ENCODE peak calls at places on chromosome 1, in nine cellular contexts. One of them, this sample, is unnamed. For H3K4me1, the result is how much of the 10 kb centered on the place peaks cover.

GRCh38 chr1:198003468-198003867 is 86.3 kb downstream of the LHX9 start:
- DNase-seq in thyroid gland: no peak
- DNase-seq in psoas muscle: no peak
- DNase-seq in heart left ventricle: no peak
- DNase-seq in cardiac muscle cell: no peak
- DNase-seq in A549: no peak
- DNase-seq in left ventricle myocardium inferior: no peak
- DNase-seq in fibroblast of lung: no peak
- DNase-seq in thoracic aorta: no peak
- DNase-seq in this sample: no peak

GRCh38 chr1:193115629-193116227 is 6.1 kb upstream of the CDC73 start:
- DNase-seq in thyroid gland: peak
- DNase-seq in psoas muscle: no peak
- DNase-seq in heart left ventricle: no peak
- DNase-seq in cardiac muscle cell: peak
- DNase-seq in A549: peak
- DNase-seq in left ventricle myocardium inferior: no peak
- DNase-seq in fibroblast of lung: peak
- DNase-seq in thoracic aorta: no peak
- DNase-seq in this sample: no peak

GRCh38 chr1:86758570-86758969 is 54.2 kb downstream of the SH3GLB1 start:
- DNase-seq in thyroid gland: no peak
- DNase-seq in psoas muscle: no peak
- DNase-seq in heart left ventricle: no peak
- DNase-seq in cardiac muscle cell: no peak
- DNase-seq in A549: peak
- DNase-seq in left ventricle myocardium inferior: no peak
- DNase-seq in fibroblast of lung: no peak
- DNase-seq in thoracic aorta: no peak
- DNase-seq in this sample: peak

GRCh38 chr1:202034683-202035462 is 24.5 kb downstream of the ELF3 start:
- DNase-seq in thyroid gland: peak
- DNase-seq in psoas muscle: peak
- DNase-seq in heart left ventricle: peak
- DNase-seq in cardiac muscle cell: peak
- DNase-seq in A549: peak
- DNase-seq in left ventricle myocardium inferior: peak
- DNase-seq in fibroblast of lung: peak
- DNase-seq in thoracic aorta: peak
- DNase-seq in this sample: peak

GRCh38 chr1:206808615-206809014 is 36.3 kb upstream of the IL10 start:
- DNase-seq in thyroid gland: no peak
- DNase-seq in psoas muscle: no peak
- DNase-seq in heart left ventricle: no peak
- DNase-seq in cardiac muscle cell: peak
- DNase-seq in A549: peak
- DNase-seq in left ventricle myocardium inferior: no peak
- DNase-seq in fibroblast of lung: peak
- DNase-seq in thoracic aorta: no peak
- DNase-seq in this sample: no peak

GRCh38 chr1:228066891-228067654 is 15.4 kb upstream of the ARF1 start:
- DNase-seq in thyroid gland: no peak
- DNase-seq in psoas muscle: no peak
- DNase-seq in heart left ventricle: no peak
- DNase-seq in cardiac muscle cell: no peak
- DNase-seq in A549: no peak
- DNase-seq in left ventricle myocardium inferior: no peak
- DNase-seq in fibroblast of lung: no peak
- DNase-seq in thoracic aorta: no peak
- DNase-seq in this sample: no peak

GRCh38 chr1:161887724-161888287 is 121.7 kb downstream of the ATF6 start:
- DNase-seq in thyroid gland: no peak
- DNase-seq in psoas muscle: no peak
- DNase-seq in heart left ventricle: no peak
- DNase-seq in cardiac muscle cell: no peak
- DNase-seq in A549: no peak
- DNase-seq in left ventricle myocardium inferior: no peak
- DNase-seq in fibroblast of lung: peak
- DNase-seq in thoracic aorta: no peak
- DNase-seq in this sample: no peak

GRCh38 chr1:53449026-53449425 is 10.2 kb upstream of the DMRTB1 start:
- DNase-seq in thyroid gland: no peak
- DNase-seq in psoas muscle: no peak
- DNase-seq in heart left ventricle: no peak
- DNase-seq in cardiac muscle cell: peak
- DNase-seq in A549: no peak
- DNase-seq in left ventricle myocardium inferior: no peak
- DNase-seq in fibroblast of lung: peak
- DNase-seq in thoracic aorta: no peak
- DNase-seq in this sample: no peak

GRCh38 chr1:156346636-156347035 is 8.3 kb downstream of the TSACC start:
- DNase-seq in thyroid gland: no peak
- DNase-seq in psoas muscle: no peak
- DNase-seq in heart left ventricle: no peak
- DNase-seq in cardiac muscle cell: peak
- DNase-seq in A549: no peak
- DNase-seq in left ventricle myocardium inferior: no peak
- DNase-seq in fibroblast of lung: no peak
- DNase-seq in thoracic aorta: no peak
- DNase-seq in this sample: no peak

GRCh38 chr1:171985639-171986038 is 144.3 kb downstream of the DNM3 start:
- DNase-seq in thyroid gland: no peak
- DNase-seq in psoas muscle: no peak
- DNase-seq in heart left ventricle: peak
- DNase-seq in cardiac muscle cell: no peak
- DNase-seq in A549: peak
- DNase-seq in left ventricle myocardium inferior: no peak
- DNase-seq in fibroblast of lung: no peak
- DNase-seq in thoracic aorta: no peak
- DNase-seq in this sample: no peak

GRCh38 chr1:171984850-171985485 is 143.7 kb downstream of the DNM3 start:
- DNase-seq in thyroid gland: no peak
- DNase-seq in psoas muscle: no peak
- DNase-seq in heart left ventricle: no peak
- DNase-seq in cardiac muscle cell: peak
- DNase-seq in A549: peak
- DNase-seq in left ventricle myocardium inferior: no peak
- DNase-seq in fibroblast of lung: peak
- DNase-seq in thoracic aorta: no peak
- DNase-seq in this sample: no peak

GRCh38 chr1:171984262-171984661 is 143.0 kb downstream of the DNM3 start:
- DNase-seq in thyroid gland: no peak
- DNase-seq in psoas muscle: peak
- DNase-seq in heart left ventricle: peak
- DNase-seq in cardiac muscle cell: no peak
- DNase-seq in A549: no peak
- DNase-seq in left ventricle myocardium inferior: peak
- DNase-seq in fibroblast of lung: no peak
- DNase-seq in thoracic aorta: no peak
- DNase-seq in this sample: no peak

GRCh38 chr1:171988243-171988642 is 146.9 kb downstream of the DNM3 start:
- DNase-seq in thyroid gland: no peak
- DNase-seq in psoas muscle: no peak
- DNase-seq in heart left ventricle: no peak
- DNase-seq in cardiac muscle cell: no peak
- DNase-seq in A549: no peak
- DNase-seq in left ventricle myocardium inferior: no peak
- DNase-seq in fibroblast of lung: no peak
- DNase-seq in thoracic aorta: no peak
- DNase-seq in this sample: no peak

GRCh38 chr1:171983584-171983983 is 142.3 kb downstream of the DNM3 start:
- DNase-seq in thyroid gland: no peak
- DNase-seq in psoas muscle: no peak
- DNase-seq in heart left ventricle: no peak
- DNase-seq in cardiac muscle cell: peak
- DNase-seq in A549: peak
- DNase-seq in left ventricle myocardium inferior: no peak
- DNase-seq in fibroblast of lung: peak
- DNase-seq in thoracic aorta: no peak
- DNase-seq in this sample: no peak
- TF ChIP-seq CTCF in thyroid gland: no peak
- TF ChIP-seq CTCF in psoas muscle: peak
- TF ChIP-seq CTCF in heart left ventricle: peak
- TF ChIP-seq CTCF in cardiac muscle cell: peak
- TF ChIP-seq CTCF in A549: peak
- TF ChIP-seq CTCF in left ventricle myocardium inferior: peak
- TF ChIP-seq CTCF in fibroblast of lung: peak
- TF ChIP-seq CTCF in thoracic aorta: no peak
- TF ChIP-seq CTCF in this sample: no peak

DNA sequence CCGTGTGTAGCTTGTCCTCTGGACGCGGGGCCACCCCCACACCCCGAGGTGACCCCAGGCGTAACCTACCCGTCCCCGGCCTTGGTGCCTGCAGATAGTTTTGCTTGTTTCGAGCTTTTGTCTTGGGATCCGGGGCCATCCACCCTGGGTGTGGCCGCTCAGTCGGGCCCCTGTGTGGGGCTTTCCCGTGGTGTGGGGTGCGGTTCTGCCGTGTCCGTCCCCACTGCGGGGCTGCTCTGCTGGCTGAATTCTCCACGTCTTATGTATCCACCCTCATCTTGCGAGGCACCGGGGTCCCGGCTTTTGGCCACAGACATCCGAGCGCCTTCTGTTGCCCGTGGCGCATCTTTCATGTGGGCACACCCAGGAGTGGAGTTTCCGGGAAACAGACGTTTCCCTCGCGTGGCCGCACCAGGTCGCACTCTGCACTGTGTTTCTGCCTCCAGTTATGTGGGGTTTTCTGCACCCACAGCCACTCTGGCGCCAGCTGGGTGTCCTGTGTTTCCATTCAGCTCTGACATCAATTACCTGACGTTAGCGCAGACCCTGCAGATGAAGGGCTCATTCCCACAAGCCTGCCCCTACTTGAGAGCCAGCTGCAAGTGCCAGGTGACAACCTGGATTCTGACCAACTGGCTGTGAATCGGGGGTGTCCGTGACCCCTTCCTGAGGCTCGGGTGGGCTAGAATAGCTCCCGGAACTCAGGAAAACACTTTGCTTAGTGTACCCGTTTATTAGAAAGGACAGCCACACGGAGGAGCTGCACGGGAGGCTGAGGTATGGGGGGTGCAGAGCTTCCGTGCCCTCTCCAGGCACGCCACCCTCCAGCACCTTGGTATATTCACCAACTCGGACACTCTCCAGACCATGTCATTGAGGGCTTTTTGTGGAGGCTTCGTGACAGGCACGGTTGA is 65.1 kb downstream of the PRKCZ start:
- DNase-seq in thyroid gland: no peak
- DNase-seq in psoas muscle: peak
- DNase-seq in heart left ventricle: no peak
- DNase-seq in cardiac muscle cell: no peak
- DNase-seq in A549: no peak
- DNase-seq in left ventricle myocardium inferior: no peak
- DNase-seq in fibroblast of lung: no peak
- DNase-seq in thoracic aorta: no peak
- DNase-seq in this sample: no peak
- H3K4me3 ChIP-seq in thyroid gland: no peak
- H3K4me3 ChIP-seq in psoas muscle: no peak
- H3K4me3 ChIP-seq in heart left ventricle: no peak
- H3K4me3 ChIP-seq in cardiac muscle cell: no peak
- H3K4me3 ChIP-seq in A549: no peak
- H3K4me3 ChIP-seq in left ventricle myocardium inferior: no peak
- H3K4me3 ChIP-seq in fibroblast of lung: no peak
- H3K4me3 ChIP-seq in thoracic aorta: no peak
- H3K4me3 ChIP-seq in this sample: no peak

GRCh38 chr1:61083014-61083798 is 845 bp downstream of the NFIA start:
- DNase-seq in thyroid gland: peak
- DNase-seq in psoas muscle: peak
- DNase-seq in heart left ventricle: peak
- DNase-seq in cardiac muscle cell: no peak
- DNase-seq in A549: peak
- DNase-seq in left ventricle myocardium inferior: peak
- DNase-seq in fibroblast of lung: no peak
- DNase-seq in thoracic aorta: no peak
- DNase-seq in this sample: peak
- H3K4me1 ChIP-seq in thyroid gland: under half
- H3K4me1 ChIP-seq in psoas muscle: under half
- H3K4me1 ChIP-seq in heart left ventricle: under half
- H3K4me1 ChIP-seq in cardiac muscle cell: under half
- H3K4me1 ChIP-seq in A549: half or more
- H3K4me1 ChIP-seq in left ventricle myocardium inferior: half or more
- H3K4me1 ChIP-seq in fibroblast of lung: under half
- H3K4me1 ChIP-seq in thoracic aorta: under half
- H3K4me1 ChIP-seq in this sample: half or more

GRCh38 chr1:3777078-3777547 is 4.6 kb downstream of the SMIM1 start:
- DNase-seq in thyroid gland: peak
- DNase-seq in psoas muscle: no peak
- DNase-seq in heart left ventricle: no peak
- DNase-seq in cardiac muscle cell: no peak
- DNase-seq in A549: no peak
- DNase-seq in left ventricle myocardium inferior: no peak
- DNase-seq in fibroblast of lung: no peak
- DNase-seq in thoracic aorta: no peak
- DNase-seq in this sample: no peak

GRCh38 chr1:3776231-3777030 is 3.9 kb downstream of the SMIM1 start:
- DNase-seq in thyroid gland: peak
- DNase-seq in psoas muscle: no peak
- DNase-seq in heart left ventricle: no peak
- DNase-seq in cardiac muscle cell: no peak
- DNase-seq in A549: no peak
- DNase-seq in left ventricle myocardium inferior: no peak
- DNase-seq in fibroblast of lung: no peak
- DNase-seq in thoracic aorta: no peak
- DNase-seq in this sample: peak

GRCh38 chr1:3774503-3775247 is 2.1 kb downstream of the SMIM1 start:
- DNase-seq in thyroid gland: no peak
- DNase-seq in psoas muscle: no peak
- DNase-seq in heart left ventricle: no peak
- DNase-seq in cardiac muscle cell: peak
- DNase-seq in A549: no peak
- DNase-seq in left ventricle myocardium inferior: no peak
- DNase-seq in fibroblast of lung: no peak
- DNase-seq in thoracic aorta: no peak
- DNase-seq in this sample: peak

GRCh38 chr1:3775248-3775497 is 2.6 kb downstream of the SMIM1 start:
- DNase-seq in thyroid gland: no peak
- DNase-seq in psoas muscle: no peak
- DNase-seq in heart left ventricle: no peak
- DNase-seq in cardiac muscle cell: no peak
- DNase-seq in A549: no peak
- DNase-seq in left ventricle myocardium inferior: no peak
- DNase-seq in fibroblast of lung: no peak
- DNase-seq in thoracic aorta: no peak
- DNase-seq in this sample: peak

DNA sequence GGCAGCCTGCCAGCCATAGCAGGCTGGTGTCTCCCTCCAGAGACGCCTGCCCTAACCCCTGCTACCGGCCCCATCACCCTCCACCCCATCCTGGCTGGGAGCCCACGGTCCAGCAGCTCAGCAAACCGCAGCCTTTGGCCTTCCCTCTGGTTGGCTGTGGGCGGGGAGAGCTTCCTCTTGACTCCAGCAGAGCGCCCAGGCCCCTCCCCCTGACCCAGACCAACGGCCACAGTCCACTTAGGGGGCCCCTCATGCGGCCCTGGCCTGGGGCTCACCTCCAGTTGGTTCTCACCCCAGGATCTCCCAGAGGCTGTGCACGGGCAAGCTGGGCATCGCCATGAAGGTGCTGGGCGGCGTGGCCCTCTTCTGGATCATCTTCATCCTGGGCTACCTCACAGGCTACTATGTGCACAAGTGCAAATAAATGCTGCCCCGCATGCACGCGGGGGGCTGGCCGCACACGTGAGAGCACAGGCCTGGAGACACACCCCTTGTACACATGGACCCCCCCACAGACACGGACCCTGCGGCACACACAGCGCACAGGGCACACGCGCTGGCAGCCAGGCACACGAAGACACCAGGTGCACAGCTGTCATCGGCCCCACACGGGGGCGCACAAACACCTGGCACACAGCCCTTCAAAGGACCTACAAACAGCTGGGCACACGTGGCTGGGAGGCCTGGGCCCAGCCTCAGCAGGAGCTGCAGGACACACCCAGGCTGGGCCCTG is 3.1 kb downstream of the SMIM1 start:
- DNase-seq in thyroid gland: peak
- DNase-seq in psoas muscle: peak
- DNase-seq in heart left ventricle: peak
- DNase-seq in cardiac muscle cell: peak
- DNase-seq in A549: peak
- DNase-seq in left ventricle myocardium inferior: peak
- DNase-seq in fibroblast of lung: peak
- DNase-seq in thoracic aorta: no peak
- DNase-seq in this sample: peak
- TF ChIP-seq CTCF in thyroid gland: no peak
- TF ChIP-seq CTCF in psoas muscle: peak
- TF ChIP-seq CTCF in heart left ventricle: no peak
- TF ChIP-seq CTCF in cardiac muscle cell: peak
- TF ChIP-seq CTCF in A549: peak
- TF ChIP-seq CTCF in left ventricle myocardium inferior: no peak
- TF ChIP-seq CTCF in fibroblast of lung: no peak
- TF ChIP-seq CTCF in thoracic aorta: no peak
- TF ChIP-seq CTCF in this sample: no peak